ENCODE peak calls at places on chromosomes 7 and 10, in nine cellular contexts. G is SHP77 treated with DMSO at 0.1 percent for 48 hours; K is brain microvascular endothelial cell; P is GM12865; R is activated CD8-positive, alpha-beta memory T cell treated with anti-CD3 and anti-CD28 coated beads, Interleukin-2, amount 50 U/mL, for 48 hours; W is EH; A is mucosa of descending colon; X is IMR-90; Z is amniotic stem cell. S is an unnamed sample.

GRCh38 chr10:101682172-101682825 is 12.7 kb downstream of the FBXW4 start:
- DNase-seq in G (no peak), K (no peak), P (no peak), R (no peak), W (peak), A (no peak), X (no peak), Z (no peak), S (no peak)

GRCh38 chr10:3426190-3426845 is 253.7 kb upstream of the PITRM1 start:
- DNase-seq in G (no peak), K (peak), P (no peak), R (no peak), W (peak), A (no peak), X (peak), Z (no peak), S (no peak)

GRCh38 chr10:128380946-128381345 is 254.7 kb upstream of the MKI67 start:
- DNase-seq in G (no peak), K (no peak), P (no peak), R (no peak), W (no peak), A (no peak), X (no peak), Z (no peak), S (no peak)

GRCh38 chr7:79951415-79951814 is 183.2 kb upstream of the GNAI1 start:
- DNase-seq in G (no peak), K (no peak), P (no peak), R (no peak), W (no peak), A (no peak), X (no peak), Z (no peak), S (no peak)

GRCh38 chr7:73342645-73343044 is 14.7 kb downstream of the FKBP6 start:
- DNase-seq in G (no peak), K (peak), P (no peak), R (no peak), W (peak), A (no peak), X (peak), Z (no peak), S (no peak)

GRCh38 chr10:45578384-45578946 is 94.1 kb downstream of the ZFAND4 start:
- DNase-seq in G (no peak), K (no peak), P (no peak), R (no peak), W (no peak), A (no peak), X (no peak), Z (no peak), S (no peak)

GRCh38 chr7:98105942-98106544 is 619 bp upstream of the LMTK2 start:
- DNase-seq in G (no peak), K (no peak), P (peak), R (peak), W (no peak), A (peak), X (no peak), Z (no peak), S (no peak)

GRCh38 chr10:68105820-68106219 is 3.5 kb upstream of the MYPN start:
- DNase-seq in G (no peak), K (peak), P (peak), R (no peak), W (peak), A (no peak), X (peak), Z (peak), S (no peak)

GRCh38 chr7:122364761-122365280 is 60.3 kb upstream of the FEZF1 start:
- DNase-seq in G (no peak), K (no peak), P (no peak), R (no peak), W (no peak), A (no peak), X (no peak), Z (no peak), S (no peak)

GRCh38 chr7:28853834-28854749 is 104.0 kb downstream of the TRIL start:
- DNase-seq in G (peak), K (peak), P (peak), R (peak), W (peak), A (peak), X (peak), Z (no peak), S (peak)

GRCh38 chr7:1533569-1534329 is 3.2 kb downstream of the MAFK start:
- DNase-seq in G (no peak), K (peak), P (peak), R (peak), W (peak), A (peak), X (peak), Z (peak), S (peak)

GRCh38 chr10:49689882-49690510 is 10.5 kb downstream of the C10orf53 start:
- DNase-seq in G (no peak), K (no peak), P (no peak), R (no peak), W (no peak), A (no peak), X (no peak), Z (no peak), S (no peak)

GRCh38 chr7:131501422-131501821 is 55.0 kb downstream of the PODXL start:
- DNase-seq in G (no peak), K (peak), P (peak), R (no peak), W (peak), A (no peak), X (peak), Z (no peak), S (no peak)

GRCh38 chr10:65628777-65629176 is 1297.1 kb upstream of the LRRTM3 start:
- DNase-seq in G (no peak), K (no peak), P (no peak), R (no peak), W (peak), A (no peak), X (no peak), Z (no peak), S (no peak)

GRCh38 chr7:85600425-85600824 is 413.6 kb upstream of the SEMA3D start:
- DNase-seq in G (peak), K (no peak), P (no peak), R (no peak), W (no peak), A (no peak), X (peak), Z (no peak), S (no peak)

GRCh38 chr10:130359711-130360110 is 223.5 kb downstream of the GLRX3 start:
- DNase-seq in G (no peak), K (no peak), P (no peak), R (no peak), W (no peak), A (no peak), X (no peak), Z (no peak), S (no peak)

GRCh38 chr7:27277628-27278027 is 35.0 kb downstream of the EVX1 start:
- DNase-seq in G (no peak), K (peak), P (no peak), R (no peak), W (peak), A (peak), X (peak), Z (no peak), S (no peak)

GRCh38 chr10:102729090-102730026 is 14.4 kb upstream of the WBP1L start:
- DNase-seq in G (no peak), K (peak), P (peak), R (peak), W (peak), A (peak), X (peak), Z (peak), S (peak)

GRCh38 chr10:88958721-88959120 is 6.1 kb upstream of the ACTA2 start:
- DNase-seq in G (no peak), K (no peak), P (no peak), R (no peak), W (no peak), A (no peak), X (no peak), Z (no peak), S (no peak)

GRCh38 chr7:80027616-80028173 is 106.9 kb upstream of the GNAI1 start:
- DNase-seq in G (no peak), K (no peak), P (no peak), R (no peak), W (peak), A (no peak), X (no peak), Z (no peak), S (no peak)

GRCh38 chr10:84156768-84157167 is 16.8 kb upstream of the GPR15LG start:
- DNase-seq in G (no peak), K (no peak), P (peak), R (peak), W (peak), A (no peak), X (peak), Z (no peak), S (no peak)

GRCh38 chr10:72379062-72379461 is 24.3 kb upstream of the DNAJB12 start:
- DNase-seq in G (no peak), K (no peak), P (no peak), R (no peak), W (no peak), A (no peak), X (no peak), Z (no peak), S (no peak)

S was measured in Peyer's patch.